ENCODE peak calls at places on chromosomes 1 and 21, in ten cellular contexts. Z, A, D, T, U, Q, M, L, G and B are unnamed samples.

GRCh38 chr1:239016337-239016736 is 370.0 kb upstream of the CHRM3 start:
- DNase-seq in Z (no peak), A (no peak), D (no peak), T (no peak), U (no peak), Q (no peak), M (no peak), L (no peak), G (no peak), B (no peak)

GRCh38 chr21:25639167-25639921 is at the start of gene JAM2:
- DNase-seq in Z (no peak), A (peak; percentile 20), D (no peak), T (peak; percentile 36), U (peak; percentile 67), Q (peak; percentile 14), M (peak; percentile 14), L (peak; percentile 48), G (no peak), B (no peak)

GRCh38 chr21:44926364-44927101 is 5.8 kb upstream of the ITGB2 start:
- DNase-seq in Z (no peak), A (no peak), D (no peak), T (no peak), U (no peak), Q (no peak), M (no peak), L (peak; percentile 48), G (no peak), B (no peak)

GRCh38 chr1:159828176-159828575 is 1.5 kb downstream of the SLAMF8 start:
- DNase-seq in Z (no peak), A (no peak), D (no peak), T (no peak), U (no peak), Q (no peak), M (no peak), L (no peak), G (no peak), B (no peak)

GRCh38 chr1:48735753-48736152 is 40.9 kb downstream of the BEND5 start:
- DNase-seq in Z (no peak), A (no peak), D (no peak), T (no peak), U (no peak), Q (no peak), M (no peak), L (no peak), G (no peak), B (no peak)

GRCh38 chr1:40530735-40531380 is 579 bp upstream of the ZNF684 start:
- DNase-seq in Z (no peak), A (no peak), D (no peak), T (no peak), U (no peak), Q (no peak), M (no peak), L (no peak), G (no peak), B (no peak)

GRCh38 chr1:202802998-202803932 is 5.0 kb downstream of the KDM5B start:
- DNase-seq in Z (no peak), A (no peak), D (no peak), T (peak; percentile 37), U (no peak), Q (no peak), M (peak; percentile 58), L (peak; percentile 61), G (no peak), B (no peak)

GRCh38 chr1:214846971-214847810 is 235.3 kb upstream of the KCNK2 start:
- DNase-seq in Z (no peak), A (no peak), D (no peak), T (no peak), U (no peak), Q (no peak), M (no peak), L (no peak), G (no peak), B (no peak)

GRCh38 chr1:8392522-8392921 is 74.6 kb downstream of the SLC45A1 start:
- DNase-seq in Z (no peak), A (no peak), D (no peak), T (no peak), U (no peak), Q (no peak), M (peak; percentile 85), L (no peak), G (no peak), B (no peak)

GRCh38 chr1:9859252-9860014 is 35.7 kb upstream of the CLSTN1 start:
- DNase-seq in Z (no peak), A (no peak), D (no peak), T (no peak), U (no peak), Q (no peak), M (no peak), L (no peak), G (no peak), B (no peak)

GRCh38 chr1:115356356-115356755 is 18.3 kb upstream of the NGF start:
- DNase-seq in Z (no peak), A (no peak), D (no peak), T (no peak), U (no peak), Q (no peak), M (no peak), L (no peak), G (no peak), B (no peak)

GRCh38 chr21:17823846-17824245 is 4.7 kb upstream of the C21orf91 start:
- DNase-seq in Z (no peak), A (no peak), D (no peak), T (no peak), U (no peak), Q (no peak), M (no peak), L (no peak), G (no peak), B (no peak)

GRCh38 chr1:159935719-159936283 is 9.6 kb downstream of the IGSF9 start:
- DNase-seq in Z (no peak), A (no peak), D (no peak), T (no peak), U (no peak), Q (no peak), M (no peak), L (no peak), G (no peak), B (no peak)

GRCh38 chr1:55476445-55477015 is 261.4 kb upstream of the USP24 start:
- DNase-seq in Z (no peak), A (no peak), D (no peak), T (peak; percentile 29), U (no peak), Q (no peak), M (peak; percentile 42), L (no peak), G (no peak), B (no peak)

GRCh38 chr1:186479162-186479561 is 18.2 kb upstream of the PDC start:
- DNase-seq in Z (no peak), A (no peak), D (no peak), T (no peak), U (no peak), Q (no peak), M (no peak), L (no peak), G (no peak), B (no peak)

GRCh38 chr1:31657972-31658510 is 13.4 kb upstream of the PEF1 start:
- DNase-seq in Z (no peak), A (no peak), D (no peak), T (no peak), U (no peak), Q (no peak), M (no peak), L (no peak), G (no peak), B (no peak)

GRCh38 chr1:236489710-236490377 is 33.9 kb upstream of the LGALS8 start:
- DNase-seq in Z (no peak), A (peak; percentile 62), D (no peak), T (peak; percentile 57), U (no peak), Q (no peak), M (peak; percentile 69), L (no peak), G (no peak), B (no peak)

GRCh38 chr21:19922122-19922521 is 1076.1 kb upstream of the NCAM2 start:
- DNase-seq in Z (no peak), A (no peak), D (no peak), T (no peak), U (no peak), Q (no peak), M (no peak), L (no peak), G (no peak), B (no peak)

GRCh38 chr1:193355179-193355578 is 168.8 kb upstream of the B3GALT2 start:
- DNase-seq in Z (no peak), A (no peak), D (no peak), T (no peak), U (no peak), Q (no peak), M (peak; percentile 45), L (no peak), G (no peak), B (no peak)

GRCh38 chr1:193355654-193356053 is 169.2 kb upstream of the B3GALT2 start:
- DNase-seq in Z (no peak), A (no peak), D (no peak), T (no peak), U (no peak), Q (no peak), M (no peak), L (no peak), G (no peak), B (no peak)

GRCh38 chr1:193356249-193356648 is 169.8 kb upstream of the B3GALT2 start:
- DNase-seq in Z (no peak), A (no peak), D (no peak), T (no peak), U (no peak), Q (no peak), M (no peak), L (no peak), G (no peak), B (no peak)

GRCh38 chr1:193358419-193358818 is 172.0 kb upstream of the B3GALT2 start:
- DNase-seq in Z (no peak), A (no peak), D (no peak), T (no peak), U (no peak), Q (no peak), M (no peak), L (no peak), G (no peak), B (no peak)
- TF ChIP-seq CTCF in Z (no peak), A (no peak), D (no peak), T (no peak), U (no peak), Q (no peak), M (no peak), L (no peak), G (no peak), B (no peak)

GRCh38 chr1:225335098-225335795 is 92.6 kb downstream of the LBR start:
- DNase-seq in Z (no peak), A (no peak), D (no peak), T (no peak), U (no peak), Q (no peak), M (no peak), L (no peak), G (no peak), B (no peak)
- H3K4me3 ChIP-seq in Z (no peak overlapping the region), A (no peak overlapping the region), D (no peak overlapping the region), T (no peak overlapping the region), U (no peak overlapping the region), Q (no peak overlapping the region), M (no peak overlapping the region), L (no peak overlapping the region), G (no peak overlapping the region), B (no peak overlapping the region)

GRCh38 chr1:176444286-176444685 is 18.7 kb upstream of the PAPPA2 start:
- DNase-seq in Z (no peak), A (peak; percentile 34), D (no peak), T (no peak), U (no peak), Q (no peak), M (no peak), L (no peak), G (no peak), B (no peak)
- TF ChIP-seq CTCF in Z (no peak), A (no peak), D (no peak), T (no peak), U (no peak), Q (no peak), M (no peak), L (no peak), G (no peak), B (no peak)

GRCh38 chr1:21022279-21023040 is 154.2 kb downstream of the EIF4G3 start:
- DNase-seq in Z (peak; percentile 97), A (peak; percentile 78), D (peak; percentile 94), T (peak; percentile 99), U (peak; percentile 84), Q (peak; percentile 59), M (peak; percentile 99), L (no peak), G (no peak), B (peak; percentile 97)
- H3K4me3 ChIP-seq in Z (no peak overlapping the region), A (no peak overlapping the region), D (no peak overlapping the region), T (no peak overlapping the region), U (peak overlapping the region; percentile 22), Q (no peak overlapping the region), M (peak overlapping the region; percentile 14), L (peak overlapping the region; percentile 22), G (no peak overlapping the region), B (no peak overlapping the region)